ENCODE peak calls at places on chromosome 2, in five cellular contexts. One of them, this sample, is unnamed.

GRCh38 chr2:237097326-237097910 is 11.7 kb downstream of the COPS8 start:
- DNase-seq in thyroid gland: no peak
- DNase-seq in heart left ventricle: no peak
- DNase-seq in GM06990: no peak
- DNase-seq in GM13977: no peak
- DNase-seq in this sample: no peak

GRCh38 chr2:123953848-123954247 is 71.2 kb upstream of the CNTNAP5 start:
- DNase-seq in GM06990: no peak
- DNase-seq in heart left ventricle: no peak
- DNase-seq in thyroid gland: no peak
- DNase-seq in GM13977: no peak
- DNase-seq in this sample: no peak

GRCh38 chr2:2719015-2719414 is 387.9 kb upstream of the MYT1L start:
- DNase-seq in thyroid gland: no peak
- DNase-seq in GM13977: no peak
- DNase-seq in heart left ventricle: no peak
- DNase-seq in GM06990: no peak
- DNase-seq in this sample: no peak

GRCh38 chr2:39938035-39938835 is 159.2 kb upstream of the THUMPD2 start:
- DNase-seq in heart left ventricle: no peak
- DNase-seq in GM06990: no peak
- DNase-seq in thyroid gland: no peak
- DNase-seq in GM13977: no peak
- DNase-seq in this sample: no peak

GRCh38 chr2:172299741-172300140 is 127.6 kb upstream of the ITGA6 start:
- DNase-seq in GM06990: no peak
- DNase-seq in thyroid gland: peak; percentile 27
- DNase-seq in heart left ventricle: no peak
- DNase-seq in GM13977: no peak
- DNase-seq in this sample: no peak

GRCh38 chr2:38748391-38748790 is 2.8 kb downstream of the SRSF7 start:
- DNase-seq in thyroid gland: no peak
- DNase-seq in GM13977: no peak
- DNase-seq in heart left ventricle: no peak
- DNase-seq in GM06990: no peak
- DNase-seq in this sample: no peak

GRCh38 chr2:195500878-195501277 is 156.1 kb upstream of the SLC39A10 start:
- DNase-seq in thyroid gland: no peak
- DNase-seq in GM06990: no peak
- DNase-seq in heart left ventricle: no peak
- DNase-seq in GM13977: no peak
- DNase-seq in this sample: no peak

GRCh38 chr2:75309596-75310290 is 110.4 kb upstream of the TACR1 start:
- DNase-seq in GM13977: no peak
- DNase-seq in thyroid gland: no peak
- DNase-seq in GM06990: no peak
- DNase-seq in heart left ventricle: no peak
- DNase-seq in this sample: no peak

GRCh38 chr2:9629222-9630000 is 1.4 kb downstream of the YWHAQ start:
- DNase-seq in GM13977: no peak
- DNase-seq in GM06990: no peak
- DNase-seq in heart left ventricle: no peak
- DNase-seq in thyroid gland: no peak
- DNase-seq in this sample: peak; percentile 11

GRCh38 chr2:152157253-152157652 is 18.3 kb downstream of the STAM2 start:
- DNase-seq in heart left ventricle: no peak
- DNase-seq in GM06990: no peak
- DNase-seq in GM13977: no peak
- DNase-seq in thyroid gland: no peak
- DNase-seq in this sample: no peak

GRCh38 chr2:198203306-198203705 is 398.9 kb downstream of the PLCL1 start:
- DNase-seq in heart left ventricle: no peak
- DNase-seq in thyroid gland: no peak
- DNase-seq in GM13977: no peak
- DNase-seq in GM06990: no peak
- DNase-seq in this sample: peak; percentile 53

GRCh38 chr2:191126386-191126785 is 24.4 kb downstream of the STAT4 start:
- DNase-seq in thyroid gland: no peak
- DNase-seq in GM13977: no peak
- DNase-seq in heart left ventricle: no peak
- DNase-seq in GM06990: no peak
- DNase-seq in this sample: no peak

GRCh38 chr2:190888449-190888848 is 7.8 kb downstream of the GLS start:
- DNase-seq in heart left ventricle: no peak
- DNase-seq in thyroid gland: no peak
- DNase-seq in GM13977: no peak
- DNase-seq in GM06990: no peak
- DNase-seq in this sample: no peak

GRCh38 chr2:121213386-121213785 is 71.6 kb downstream of the TFCP2L1 start:
- DNase-seq in thyroid gland: no peak
- DNase-seq in GM13977: no peak
- DNase-seq in GM06990: no peak
- DNase-seq in heart left ventricle: no peak
- DNase-seq in this sample: no peak

GRCh38 chr2:225041210-225041870 is 928 bp downstream of the DOCK10 start:
- DNase-seq in thyroid gland: peak; percentile 2
- DNase-seq in GM06990: peak; percentile 85
- DNase-seq in GM13977: peak; percentile 83
- DNase-seq in heart left ventricle: no peak
- DNase-seq in this sample: peak; percentile 90

GRCh38 chr2:6352906-6353515 is 512.7 kb downstream of the CMPK2 start:
- DNase-seq in heart left ventricle: peak; percentile 47
- DNase-seq in GM06990: peak; percentile 20
- DNase-seq in GM13977: no peak
- DNase-seq in thyroid gland: peak; percentile 67
- DNase-seq in this sample: no peak

GRCh38 chr2:15116830-15117229 is 444.3 kb downstream of the NBAS start:
- DNase-seq in heart left ventricle: no peak
- DNase-seq in thyroid gland: no peak
- DNase-seq in GM13977: no peak
- DNase-seq in GM06990: no peak
- DNase-seq in this sample: no peak

GRCh38 chr2:1503471-1504310 is 90.4 kb downstream of the TPO start:
- DNase-seq in GM06990: no peak
- DNase-seq in heart left ventricle: no peak
- DNase-seq in GM13977: no peak
- DNase-seq in thyroid gland: peak; percentile 25
- DNase-seq in this sample: no peak

GRCh38 chr2:143545643-143546275 is 416.5 kb downstream of the ARHGAP15 start:
- DNase-seq in GM06990: no peak
- DNase-seq in GM13977: no peak
- DNase-seq in heart left ventricle: no peak
- DNase-seq in thyroid gland: no peak
- DNase-seq in this sample: no peak

GRCh38 chr2:24317491-24317920 is 42.8 kb downstream of the ITSN2 start:
- DNase-seq in GM13977: no peak
- DNase-seq in thyroid gland: peak; percentile 85
- DNase-seq in GM06990: no peak
- DNase-seq in heart left ventricle: peak; percentile 46
- DNase-seq in this sample: no peak

GRCh38 chr2:236677368-236677767 is 107.7 kb downstream of the ACKR3 start:
- DNase-seq in GM06990: no peak
- DNase-seq in thyroid gland: no peak
- DNase-seq in GM13977: no peak
- DNase-seq in heart left ventricle: no peak
- DNase-seq in this sample: no peak

GRCh38 chr2:42979416-42979869 is 187.1 kb upstream of the HAAO start:
- DNase-seq in thyroid gland: no peak
- DNase-seq in GM06990: no peak
- DNase-seq in heart left ventricle: no peak
- DNase-seq in GM13977: no peak
- DNase-seq in this sample: no peak
- TF ChIP-seq CTCF in thyroid gland: no peak
- TF ChIP-seq CTCF in GM06990: no peak
- TF ChIP-seq CTCF in heart left ventricle: no peak
- TF ChIP-seq CTCF in GM13977: no peak
- TF ChIP-seq CTCF in this sample: no peak

GRCh38 chr2:29295843-29296242 is 180.6 kb downstream of the CLIP4 start:
- DNase-seq in heart left ventricle: no peak
- DNase-seq in GM13977: no peak
- DNase-seq in GM06990: no peak
- DNase-seq in thyroid gland: no peak
- DNase-seq in this sample: no peak
- TF ChIP-seq CTCF in heart left ventricle: no peak
- TF ChIP-seq CTCF in GM13977: no peak
- TF ChIP-seq CTCF in GM06990: peak; percentile 52
- TF ChIP-seq CTCF in thyroid gland: no peak
- TF ChIP-seq CTCF in this sample: no peak

DNA sequence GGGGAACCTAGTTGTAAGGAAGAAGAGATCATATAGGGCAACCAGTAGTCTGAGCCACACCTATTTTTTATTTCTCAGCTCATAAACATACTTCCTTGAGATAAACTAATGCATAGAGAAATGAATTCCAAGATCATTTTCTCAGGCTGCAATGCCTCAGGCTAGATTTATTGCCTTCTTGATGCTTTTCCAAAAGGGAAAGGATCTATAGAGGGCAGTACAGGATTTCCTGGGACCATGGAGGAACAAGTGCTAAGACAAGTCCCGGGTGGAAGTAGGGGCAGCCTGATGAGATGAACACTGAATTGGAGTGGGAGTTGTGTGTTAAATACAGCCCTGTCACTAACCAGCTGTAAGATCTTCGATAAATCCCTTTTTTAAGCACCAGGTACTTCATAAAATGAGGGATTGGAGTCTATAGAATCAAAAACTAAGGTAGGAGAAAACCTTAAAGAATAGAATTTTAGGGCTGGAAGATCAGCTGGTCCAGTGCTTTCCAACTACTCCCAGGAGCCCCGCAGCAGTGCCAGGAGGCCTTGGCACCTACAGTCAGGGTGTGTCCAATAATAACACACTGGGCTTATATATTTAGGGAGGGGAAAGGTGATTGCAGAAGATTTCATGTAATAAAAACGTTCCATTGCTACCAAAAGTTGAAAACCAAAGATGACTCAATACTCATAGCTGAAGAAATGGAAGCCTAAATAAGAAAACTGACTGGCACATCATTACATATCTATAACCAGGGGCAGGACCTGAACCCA is 58.1 kb downstream of the SERTAD2 start:
- DNase-seq in heart left ventricle: no peak
- DNase-seq in thyroid gland: no peak
- DNase-seq in GM06990: no peak
- DNase-seq in GM13977: no peak
- DNase-seq in this sample: no peak
- TF ChIP-seq CTCF in heart left ventricle: no peak
- TF ChIP-seq CTCF in thyroid gland: no peak
- TF ChIP-seq CTCF in GM06990: no peak
- TF ChIP-seq CTCF in GM13977: no peak
- TF ChIP-seq CTCF in this sample: no peak

GRCh38 chr2:17851731-17852585 is 26.5 kb upstream of the KCNS3 start:
- DNase-seq in GM06990: peak; percentile 9
- DNase-seq in thyroid gland: peak; percentile 46
- DNase-seq in GM13977: peak; percentile 75
- DNase-seq in heart left ventricle: peak; percentile 58
- DNase-seq in this sample: peak; percentile 61
- TF ChIP-seq CTCF in GM06990: peak; percentile 92
- TF ChIP-seq CTCF in thyroid gland: peak; percentile 51
- TF ChIP-seq CTCF in GM13977: peak; percentile 92
- TF ChIP-seq CTCF in heart left ventricle: peak; percentile 72
- TF ChIP-seq CTCF in this sample: peak; percentile 89

GRCh38 chr2:25454824-25455611 is 113.3 kb upstream of the DNMT3A start:
- DNase-seq in GM13977: no peak
- DNase-seq in thyroid gland: peak; percentile 27
- DNase-seq in GM06990: no peak
- DNase-seq in heart left ventricle: peak; percentile 28
- DNase-seq in this sample: no peak

GRCh38 chr2:25462021-25462420 is 120.3 kb upstream of the DNMT3A start:
- DNase-seq in GM13977: no peak
- DNase-seq in heart left ventricle: no peak
- DNase-seq in thyroid gland: no peak
- DNase-seq in GM06990: no peak
- DNase-seq in this sample: no peak

GRCh38 chr2:25460261-25460905 is 118.7 kb upstream of the DNMT3A start:
- DNase-seq in GM06990: no peak
- DNase-seq in thyroid gland: no peak
- DNase-seq in heart left ventricle: no peak
- DNase-seq in GM13977: no peak
- DNase-seq in this sample: peak; percentile 79
- TF ChIP-seq CTCF in GM06990: no peak
- TF ChIP-seq CTCF in thyroid gland: no peak
- TF ChIP-seq CTCF in heart left ventricle: no peak
- TF ChIP-seq CTCF in GM13977: no peak
- TF ChIP-seq CTCF in this sample: no peak

DNA sequence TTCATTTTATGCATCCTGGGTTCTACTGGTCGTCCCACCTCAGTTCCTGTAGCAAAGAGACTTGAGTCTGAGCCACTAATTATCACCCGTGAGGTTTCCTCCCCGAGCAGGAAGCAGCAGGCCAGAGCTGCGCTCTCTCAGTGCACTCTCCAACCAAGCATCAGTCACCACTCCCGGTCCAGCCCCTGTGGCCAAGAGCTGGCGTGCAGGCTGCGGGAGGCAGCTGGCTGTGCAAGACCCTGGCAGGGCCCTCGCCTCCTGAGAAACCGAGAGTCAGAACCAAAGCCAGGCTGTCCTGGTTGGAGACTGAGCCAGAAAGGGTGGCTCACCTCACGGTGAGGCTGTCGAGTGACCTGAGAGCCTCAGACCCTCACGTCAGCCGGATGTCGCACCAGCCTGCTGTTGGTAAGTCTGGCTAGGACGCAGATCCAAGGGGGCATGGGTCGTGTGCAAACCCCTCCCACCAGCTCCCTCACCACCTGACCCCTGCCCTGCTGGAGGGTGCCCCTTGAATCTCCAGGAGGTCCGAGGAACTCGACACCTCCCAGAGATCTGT is 7.1 kb downstream of the STEAP3 start:
- DNase-seq in thyroid gland: no peak
- DNase-seq in GM13977: no peak
- DNase-seq in GM06990: no peak
- DNase-seq in heart left ventricle: no peak
- DNase-seq in this sample: no peak
- TF ChIP-seq CTCF in thyroid gland: no peak
- TF ChIP-seq CTCF in GM13977: no peak
- TF ChIP-seq CTCF in GM06990: no peak
- TF ChIP-seq CTCF in heart left ventricle: no peak
- TF ChIP-seq CTCF in this sample: no peak

DNA sequence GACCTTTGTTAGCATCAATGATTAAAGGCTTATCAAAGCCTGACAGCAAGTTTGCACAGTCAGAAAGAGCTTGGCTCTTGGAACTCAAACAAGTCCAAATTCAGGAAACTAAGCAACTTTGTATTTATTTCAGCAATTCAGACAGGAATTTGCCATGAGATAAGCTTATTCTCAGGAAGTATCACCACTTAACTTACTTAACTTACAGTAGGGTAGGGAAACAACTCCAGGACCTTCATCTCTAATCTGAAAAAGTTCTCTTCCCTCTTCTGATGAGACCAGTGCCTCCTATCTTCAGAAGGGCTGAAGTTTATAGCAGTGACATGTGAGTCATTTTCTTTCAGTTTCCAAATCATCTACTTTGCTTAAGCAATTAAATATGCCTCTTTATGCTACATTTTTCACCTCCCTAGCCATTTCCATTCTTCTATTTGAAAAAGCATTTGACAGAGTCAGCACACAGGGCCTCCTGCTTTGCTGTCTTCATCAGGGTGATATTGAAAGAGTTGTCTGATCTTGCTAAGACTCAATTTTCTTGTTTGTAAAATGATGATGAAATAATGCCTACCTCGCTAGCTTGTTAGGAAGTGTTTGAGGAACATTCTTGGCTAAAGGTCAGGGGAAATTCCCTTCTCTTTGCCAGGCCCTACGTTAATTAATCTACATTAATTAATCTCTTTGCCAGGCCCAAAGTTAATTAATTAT is 389.4 kb downstream of the RND3 start:
- DNase-seq in thyroid gland: no peak
- DNase-seq in GM06990: no peak
- DNase-seq in GM13977: peak; percentile 14
- DNase-seq in heart left ventricle: no peak
- DNase-seq in this sample: peak; percentile 15
- TF ChIP-seq CTCF in thyroid gland: no peak
- TF ChIP-seq CTCF in GM06990: peak; percentile 2
- TF ChIP-seq CTCF in GM13977: no peak
- TF ChIP-seq CTCF in heart left ventricle: no peak
- TF ChIP-seq CTCF in this sample: peak; percentile 35